ENCODE peak calls at places on chromosome 14, in six cellular contexts. R is Calu3, U is lung, L is heart right ventricle, Z is heart left ventricle, T is BE2C. H is an unnamed sample.
A peak's percentile ranks its signal among the peaks of the same experiment; 100 is the strongest.

GRCh38 chr14:53874704-53875103 is 81.9 kb downstream of the BMP4 start:
- DNase-seq in R (no peak), U (no peak), L (peak; percentile 25), Z (peak; percentile 62), T (no peak), H (no peak)

GRCh38 chr14:34078117-34078743 is 127.4 kb upstream of the EGLN3 start:
- DNase-seq in R (no peak), U (no peak), L (no peak), Z (no peak), T (no peak), H (no peak)

GRCh38 chr14:84591827-84592540 is 938.0 kb upstream of the FLRT2 start:
- DNase-seq in R (no peak), U (no peak), L (no peak), Z (no peak), T (no peak), H (no peak)

GRCh38 chr14:81246561-81247270 is 26.0 kb upstream of the GTF2A1 start:
- DNase-seq in R (no peak), U (no peak), L (no peak), Z (no peak), T (no peak), H (no peak)

GRCh38 chr14:63155511-63156189 is 48.6 kb upstream of the RHOJ start:
- DNase-seq in R (no peak), U (no peak), L (no peak), Z (no peak), T (no peak), H (no peak)

GRCh38 chr14:51653855-51654548 is 2.3 kb downstream of the FRMD6 start:
- DNase-seq in R (no peak), U (no peak), L (no peak), Z (no peak), T (no peak), H (no peak)

GRCh38 chr14:34766060-34766459 is 51.7 kb upstream of the CFL2 start:
- DNase-seq in R (no peak), U (no peak), L (no peak), Z (no peak), T (no peak), H (no peak)

GRCh38 chr14:91349481-91350074 is 68.0 kb downstream of the CCDC88C start:
- DNase-seq in R (peak; percentile 58), U (no peak), L (no peak), Z (no peak), T (no peak), H (no peak)

GRCh38 chr14:41297961-41298690 is 308.6 kb upstream of the LRFN5 start:
- DNase-seq in R (no peak), U (no peak), L (no peak), Z (no peak), T (no peak), H (no peak)

GRCh38 chr14:35333347-35333730 is 41.2 kb downstream of the PSMA6 start:
- DNase-seq in R (no peak), U (no peak), L (no peak), Z (no peak), T (no peak), H (no peak)

GRCh38 chr14:53943751-53944083 is 12.9 kb downstream of the BMP4 start:
- DNase-seq in R (no peak), U (no peak), L (no peak), Z (no peak), T (no peak), H (no peak)

GRCh38 chr14:54894995-54895394 is 7.6 kb downstream of the GCH1 start:
- DNase-seq in R (no peak), U (no peak), L (no peak), Z (no peak), T (peak; percentile 38), H (no peak)

GRCh38 chr14:41605550-41606248 is 977 bp upstream of the LRFN5 start:
- DNase-seq in R (no peak), U (no peak), L (no peak), Z (no peak), T (no peak), H (peak; percentile 63)

GRCh38 chr14:25622752-25623151 is 572.8 kb upstream of the STXBP6 start:
- DNase-seq in R (no peak), U (no peak), L (no peak), Z (no peak), T (no peak), H (no peak)

DNA sequence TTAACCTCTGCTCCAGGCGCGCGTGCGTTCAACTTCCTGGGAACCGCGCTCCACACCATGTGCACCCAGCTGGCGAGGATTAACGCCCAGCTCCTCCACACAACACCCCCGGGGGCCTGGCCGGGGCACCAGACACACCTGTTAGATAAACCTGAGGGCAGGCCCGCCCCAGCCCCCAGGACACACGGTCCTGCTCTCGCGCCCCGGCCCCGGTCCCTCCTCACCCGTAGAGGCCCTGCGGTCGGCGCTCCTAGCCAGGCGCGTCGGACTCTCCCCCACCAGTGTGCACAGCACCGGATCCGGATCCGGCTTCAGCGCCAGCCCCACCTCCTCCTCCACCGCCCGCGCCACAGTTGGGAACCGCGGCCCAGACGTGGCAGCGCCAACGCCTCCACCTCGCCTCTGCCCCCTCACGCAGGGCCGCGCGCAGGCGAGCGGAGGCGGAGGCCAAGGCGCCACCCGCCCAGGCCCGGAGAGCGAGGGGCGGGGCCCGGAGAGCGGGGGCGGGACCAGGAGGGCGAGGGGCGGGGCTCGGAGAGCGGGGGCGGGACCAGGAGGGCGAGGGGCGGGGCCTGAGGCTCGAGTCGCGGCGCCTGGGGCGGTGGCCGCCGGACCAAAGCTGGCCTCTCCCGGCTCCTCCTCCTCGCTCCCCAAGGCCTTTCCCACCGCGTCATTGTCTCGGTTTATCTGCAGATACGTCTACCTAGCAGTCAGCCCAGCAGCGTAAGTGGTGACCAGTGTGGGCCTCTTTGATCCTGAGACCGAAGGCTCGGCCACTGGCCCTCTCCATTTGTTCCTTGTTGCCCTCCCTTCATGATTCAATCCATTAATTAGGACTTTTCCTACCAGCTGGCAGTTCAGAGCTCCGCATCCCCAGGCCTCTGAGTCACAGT is at the start of gene GNPNAT1:
- DNase-seq in R (peak; percentile 87), U (peak; percentile 87), L (peak; percentile 83), Z (peak; percentile 88), T (peak; percentile 97), H (peak; percentile 83)
- TF ChIP-seq CTCF in R (no peak), U (no peak), L (no peak), Z (no peak), T (no peak), H (no peak)

GRCh38 chr14:102568115-102568614 is 24.3 kb upstream of the RCOR1 start:
- DNase-seq in R (peak; percentile 63), U (peak; percentile 49), L (no peak), Z (no peak), T (no peak), H (no peak)

GRCh38 chr14:102571478-102572042 is 20.9 kb upstream of the RCOR1 start:
- DNase-seq in R (no peak), U (no peak), L (no peak), Z (no peak), T (no peak), H (no peak)

GRCh38 chr14:102573591-102574046 is 18.8 kb upstream of the RCOR1 start:
- DNase-seq in R (no peak), U (no peak), L (no peak), Z (no peak), T (no peak), H (no peak)

GRCh38 chr14:102571043-102571442 is 21.4 kb upstream of the RCOR1 start:
- DNase-seq in R (no peak), U (no peak), L (no peak), Z (no peak), T (peak; percentile 65), H (no peak)

GRCh38 chr14:102570334-102570995 is 22.0 kb upstream of the RCOR1 start:
- DNase-seq in R (no peak), U (no peak), L (no peak), Z (no peak), T (no peak), H (no peak)
- TF ChIP-seq CTCF in R (no peak), U (no peak), L (no peak), Z (no peak), T (no peak), H (no peak)

GRCh38 chr14:93536945-93537344 is 106.2 kb downstream of the UNC79 start:
- DNase-seq in R (peak; percentile 11), U (no peak), L (no peak), Z (no peak), T (peak; percentile 57), H (no peak)
- TF ChIP-seq CTCF in R (no peak), U (no peak), L (peak; percentile 26), Z (no peak), T (peak; percentile 71), H (no peak)

GRCh38 chr14:37118673-37119366 is 53.6 kb downstream of the SLC25A21 start:
- DNase-seq in R (no peak), U (no peak), L (no peak), Z (no peak), T (no peak), H (no peak)

GRCh38 chr14:37122919-37123639 is 49.3 kb downstream of the SLC25A21 start:
- DNase-seq in R (no peak), U (no peak), L (no peak), Z (no peak), T (no peak), H (no peak)

GRCh38 chr14:37129047-37129446 is 43.4 kb downstream of the SLC25A21 start:
- DNase-seq in R (no peak), U (no peak), L (no peak), Z (no peak), T (no peak), H (no peak)

GRCh38 chr14:37122288-37122687 is 50.1 kb downstream of the SLC25A21 start:
- DNase-seq in R (peak; percentile 23), U (no peak), L (no peak), Z (no peak), T (no peak), H (no peak)

DNA sequence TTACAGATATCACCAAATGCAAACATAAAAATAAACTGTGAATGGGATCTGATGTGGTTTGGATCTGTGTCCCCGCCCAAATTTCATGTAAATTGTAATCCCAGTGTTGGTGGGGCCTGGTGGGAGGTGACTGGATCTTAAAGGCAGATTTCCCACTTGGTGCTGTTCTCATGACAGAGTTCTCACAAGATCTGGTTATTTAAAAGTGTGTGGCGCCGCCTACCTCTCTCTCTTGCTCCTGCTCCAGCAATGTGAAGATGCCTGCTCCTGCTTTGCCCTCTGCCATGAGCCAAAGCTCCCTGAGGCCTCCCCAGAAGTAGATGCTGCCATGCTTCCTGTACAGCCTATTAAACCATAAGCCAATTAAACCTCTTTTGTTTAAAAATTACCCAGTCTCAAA is 47.8 kb downstream of the SLC25A21 start:
- DNase-seq in R (peak; percentile 29), U (no peak), L (no peak), Z (no peak), T (no peak), H (no peak)
- TF ChIP-seq CTCF in R (no peak), U (no peak), L (no peak), Z (no peak), T (no peak), H (no peak)

DNA sequence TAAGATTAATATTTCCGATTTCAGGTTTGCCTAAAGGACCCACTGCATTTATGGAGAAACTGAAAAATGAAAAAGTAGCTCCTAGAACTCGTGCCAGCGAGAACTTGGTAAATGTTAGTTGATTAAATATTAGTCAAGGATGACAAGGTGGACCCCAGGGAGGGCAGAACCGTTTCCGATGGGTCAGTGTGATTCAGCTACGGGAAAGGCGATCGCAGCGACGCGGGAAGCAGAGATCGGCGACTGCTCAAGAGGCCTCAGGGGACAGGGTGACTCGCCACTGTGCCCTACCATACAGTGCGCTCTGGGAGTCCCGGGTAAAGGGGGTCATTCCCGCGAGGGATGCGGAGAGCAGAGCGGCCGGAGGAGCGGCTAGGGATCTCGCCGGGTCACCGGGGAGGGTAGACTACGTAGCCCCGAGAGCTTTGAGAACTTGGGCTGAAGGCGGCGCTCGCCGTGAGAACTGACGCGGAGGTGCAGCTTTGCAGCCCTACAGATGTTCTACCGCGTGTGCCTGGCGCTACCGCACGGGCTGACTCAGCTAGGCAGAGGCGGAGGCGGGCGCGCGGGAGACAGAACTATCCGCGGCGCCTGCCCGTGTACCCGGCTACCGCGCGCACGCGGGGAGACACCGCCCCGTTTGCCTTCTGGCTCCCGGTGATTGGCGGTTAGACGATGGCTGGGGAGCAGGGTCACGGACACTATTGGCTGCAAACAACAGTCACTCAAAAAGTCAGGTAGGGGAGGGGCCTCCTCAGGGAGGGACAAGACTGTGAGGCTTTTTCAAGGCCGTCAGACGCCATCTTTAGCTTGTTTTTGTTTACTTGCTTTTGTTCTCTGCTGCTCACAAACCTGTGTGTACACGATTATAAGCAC is 3.2 kb downstream of the C14orf93 start:
- DNase-seq in R (peak; percentile 96), U (peak; percentile 97), L (peak; percentile 98), Z (peak; percentile 97), T (peak; percentile 97), H (peak; percentile 92)
- TF ChIP-seq CTCF in R (no peak), U (no peak), L (peak; percentile 44), Z (no peak), T (peak; percentile 25), H (no peak)

H was measured in glutamatergic neuron.